ENCODE peak calls at places on chromosome 21, in ten cellular contexts. N is HCEC 1CT, L is mesothelial cell of epicardium, R is ELF-1, K is neural crest cell, A is hepatocyte, H is AG04450, J is cardiac muscle cell, X is astrocyte of the cerebellum, S is iris pigment epithelial cell. F is an unnamed sample.

GRCh38 chr21:38254970-38255369 is 1.8 kb upstream of the KCNJ15 start:
- DNase-seq in N (no peak), L (no peak), R (no peak), K (no peak), X (no peak), J (no peak), S (no peak), A (no peak), H (no peak), F (no peak)

GRCh38 chr21:36642777-36643176 is 56.1 kb upstream of the SIM2 start:
- DNase-seq in H (no peak), J (no peak), A (no peak), K (no peak), N (no peak), X (no peak), S (no peak), L (no peak), R (no peak), F (no peak)

GRCh38 chr21:44485254-44485793 is 30.0 kb downstream of the LRRC3 start:
- DNase-seq in X (no peak), A (peak; percentile 75), K (peak; percentile 65), S (peak; percentile 46), R (peak; percentile 97), H (no peak), J (no peak), L (peak; percentile 78), N (peak; percentile 35), F (no peak)

GRCh38 chr21:33070921-33071877 is 1.3 kb downstream of the OLIG1 start:
- DNase-seq in X (no peak), N (peak; percentile 14), A (no peak), K (peak; percentile 23), H (no peak), S (peak; percentile 9), L (peak; percentile 51), J (peak; percentile 4), R (peak; percentile 60), F (no peak)

GRCh38 chr21:41220208-41220733 is 52.3 kb downstream of the BACE2 start:
- DNase-seq in K (no peak), J (peak; percentile 49), R (peak; percentile 12), A (no peak), X (no peak), S (no peak), N (no peak), H (no peak), L (no peak), F (no peak)

GRCh38 chr21:46150491-46151121 is 4.8 kb downstream of the FTCD start:
- DNase-seq in R (no peak), S (no peak), X (no peak), A (no peak), L (no peak), N (no peak), J (no peak), H (no peak), K (no peak), F (no peak)

GRCh38 chr21:32442566-32443318 is 30.2 kb downstream of the EVA1C start:
- DNase-seq in L (no peak), R (no peak), K (no peak), N (no peak), A (no peak), H (no peak), S (peak; percentile 49), J (peak; percentile 69), X (no peak), F (no peak)

GRCh38 chr21:38386967-38387366 is 111.3 kb downstream of the ERG start:
- DNase-seq in X (no peak), H (no peak), L (no peak), N (no peak), J (no peak), S (peak; percentile 49), A (peak; percentile 24), R (peak; percentile 7), K (no peak), F (peak; percentile 11)

GRCh38 chr21:42463861-42464515 is 32.0 kb downstream of the RSPH1 start:
- DNase-seq in X (no peak), S (peak; percentile 51), N (no peak), J (peak; percentile 57), R (peak; percentile 72), A (no peak), L (no peak), H (peak; percentile 13), K (no peak), F (peak; percentile 32)

F was measured in myocyte.